ENCODE peak calls at places on chromosomes 4 and X, in seven cellular contexts. I, W, K, J, A, S and T are unnamed samples.
A peak's percentile ranks its signal among the peaks of the same experiment; 100 is the strongest.

GRCh38 chrX:107537815-107538214 is 88.4 kb downstream of the FRMPD3 start:
- DNase-seq in K (peak; percentile 24), A (peak; percentile 20), S (no peak), J (peak; percentile 29), W (peak; percentile 66), I (no peak), T (peak; percentile 49)

GRCh38 chrX:29728639-29729038 is 486.7 kb upstream of the MAGEB2 start:
- DNase-seq in W (no peak), I (no peak), A (no peak), K (no peak), J (no peak), S (no peak), T (no peak)

GRCh38 chr4:48093949-48094550 is 40.0 kb downstream of the TXK start:
- DNase-seq in I (no peak), J (peak; percentile 87), W (peak; percentile 19), K (no peak), A (no peak), S (no peak), T (no peak)

GRCh38 chr4:20288846-20289512 is 37.3 kb downstream of the SLIT2 start:
- DNase-seq in I (no peak), A (no peak), J (peak; percentile 42), S (no peak), W (no peak), K (no peak), T (no peak)

GRCh38 chr4:40121515-40121914 is 64.9 kb downstream of the N4BP2 start:
- DNase-seq in S (no peak), J (peak; percentile 93), W (peak; percentile 43), K (no peak), A (no peak), I (no peak), T (peak; percentile 9)

GRCh38 chrX:17564689-17565409 is 172.4 kb upstream of the SCML1 start:
- DNase-seq in I (no peak), J (no peak), K (no peak), W (no peak), A (no peak), S (peak; percentile 65), T (no peak)

GRCh38 chr4:24778427-24779225 is 16.7 kb upstream of the SOD3 start:
- DNase-seq in I (no peak), W (no peak), S (peak; percentile 81), J (no peak), A (no peak), K (no peak), T (no peak)

GRCh38 chrX:77742788-77743476 is 43.1 kb downstream of the ATRX start:
- DNase-seq in I (no peak), A (no peak), K (no peak), S (no peak), J (peak; percentile 3), W (no peak), T (no peak)

GRCh38 chr4:84894621-84895020 is 71.9 kb downstream of the WDFY3 start:
- DNase-seq in W (no peak), J (no peak), I (no peak), K (no peak), S (no peak), A (no peak), T (no peak)

GRCh38 chr4:82599336-82599735 is 37.5 kb upstream of the TMEM150C start:
- DNase-seq in I (no peak), W (peak; percentile 13), J (no peak), S (no peak), K (no peak), A (no peak), T (no peak)

GRCh38 chr4:88897180-88897579 is 159.8 kb downstream of the FAM13A start:
- DNase-seq in K (no peak), I (no peak), A (no peak), J (no peak), S (no peak), W (no peak), T (no peak)

GRCh38 chr4:81454953-81455352 is 16.8 kb downstream of the RASGEF1B start:
- DNase-seq in I (no peak), J (no peak), S (no peak), W (no peak), K (no peak), A (no peak), T (no peak)

GRCh38 chrX:12681047-12681446 is 110.2 kb upstream of the PRPS2 start:
- DNase-seq in A (no peak), J (no peak), K (no peak), I (no peak), S (no peak), W (no peak), T (no peak)

GRCh38 chrX:17930850-17931249 is 69.8 kb upstream of the RAI2 start:
- DNase-seq in J (no peak), K (no peak), S (no peak), W (peak; percentile 3), A (no peak), I (no peak), T (no peak)

GRCh38 chrX:73581002-73581628 is 18.1 kb downstream of the CHIC1 start:
- DNase-seq in A (no peak), I (no peak), S (no peak), K (no peak), W (no peak), J (peak; percentile 12), T (no peak)

GRCh38 chrX:150506486-150506885 is 61.9 kb upstream of the MTM1 start:
- DNase-seq in I (no peak), J (peak; percentile 2), W (no peak), S (no peak), K (no peak), A (no peak), T (no peak)

GRCh38 chr4:145830699-145831098 is 107.9 kb downstream of the ZNF827 start:
- DNase-seq in W (no peak), K (no peak), A (peak; percentile 19), I (no peak), J (no peak), S (no peak), T (no peak)
- H3K9me3 ChIP-seq in W (no peaks in the 10 kb centered on the region), K (no peaks in the 10 kb centered on the region), A (no peaks in the 10 kb centered on the region), I (no peaks in the 10 kb centered on the region), J (no peaks in the 10 kb centered on the region), S (no peaks in the 10 kb centered on the region), T (no peaks in the 10 kb centered on the region)

DNA sequence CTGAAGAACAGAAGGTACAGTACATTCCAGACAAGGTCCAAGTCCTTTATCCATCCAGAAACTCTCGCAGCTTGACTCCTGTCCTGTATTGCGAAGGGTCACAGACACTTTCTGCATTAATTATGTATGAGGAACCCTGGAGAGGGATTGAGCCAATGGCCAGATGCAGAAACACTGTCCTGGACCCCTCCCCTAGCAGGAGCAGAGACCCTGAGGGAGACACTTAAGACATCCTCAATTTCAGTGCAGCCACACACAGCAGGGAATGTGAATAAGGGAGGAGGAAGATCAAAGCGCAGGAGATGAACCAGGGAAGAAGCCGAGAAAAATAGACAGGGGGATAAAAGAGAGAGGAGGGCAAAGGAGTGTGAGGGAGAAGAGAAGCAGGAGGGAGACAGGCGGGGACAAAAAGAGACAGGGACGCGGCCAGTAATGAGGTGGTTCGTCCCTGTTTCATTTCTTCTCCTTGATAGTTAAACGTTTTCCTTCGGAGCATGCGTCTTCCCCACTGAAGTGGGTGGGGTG is 356.5 kb upstream of the NOCT start:
- DNase-seq in K (no peak), I (no peak), A (no peak), S (no peak), J (no peak), W (no peak), T (no peak)
- H3K27ac ChIP-seq in K (no peak overlapping the region), I (no peak overlapping the region), A (no peak overlapping the region), S (no peak overlapping the region), J (no peak overlapping the region), W (no peak overlapping the region), T (no peak overlapping the region)

DNA sequence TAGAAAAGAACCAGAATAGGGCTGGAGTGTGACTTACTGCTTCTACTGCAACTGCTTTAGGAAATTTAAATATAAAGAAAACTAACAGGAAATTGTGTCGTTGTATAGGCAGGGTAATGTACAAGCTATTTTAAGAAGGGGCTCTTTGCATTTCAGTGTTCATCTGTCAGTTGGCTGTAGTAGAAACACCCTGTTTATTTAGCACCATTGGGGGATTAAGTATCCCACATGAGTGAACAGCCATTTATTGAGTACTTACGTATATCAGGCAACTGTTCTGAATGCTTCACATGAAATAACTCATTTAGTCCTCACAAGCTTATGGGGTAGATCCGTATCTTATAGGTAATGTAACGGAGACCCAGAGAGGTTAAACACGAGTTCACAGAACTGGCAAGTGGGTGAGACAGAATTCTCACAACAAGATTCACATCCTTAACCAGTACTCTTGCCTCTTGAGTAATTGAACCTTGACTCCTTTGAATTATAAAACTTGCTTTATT is 23.9 kb downstream of the STIM2 start:
- DNase-seq in A (no peak), W (no peak), K (peak; percentile 11), J (no peak), I (no peak), S (no peak), T (no peak)
- H3K4me1 ChIP-seq in A (peaks cover 34% of the 10 kb centered on the region), W (no peaks in the 10 kb centered on the region), K (peaks cover 56% of the 10 kb centered on the region), J (no peaks in the 10 kb centered on the region), I (peaks cover 68% of the 10 kb centered on the region), S (peaks cover 10% of the 10 kb centered on the region), T (no peaks in the 10 kb centered on the region)

GRCh38 chr4:172740434-172740833 is 428.2 kb upstream of the GALNT7 start:
- DNase-seq in K (no peak), A (peak; percentile 81), J (no peak), W (no peak), S (no peak), I (no peak), T (no peak)

GRCh38 chr4:172736046-172736445 is 432.6 kb upstream of the GALNT7 start:
- DNase-seq in W (no peak), A (no peak), K (no peak), J (no peak), I (no peak), S (no peak), T (no peak)

GRCh38 chr4:172734555-172734954 is 434.1 kb upstream of the GALNT7 start:
- DNase-seq in I (no peak), K (no peak), W (no peak), S (no peak), A (no peak), J (no peak), T (no peak)
- H3K9me3 ChIP-seq in I (no peaks in the 10 kb centered on the region), K (peaks cover 10% of the 10 kb centered on the region), W (peaks cover 30% of the 10 kb centered on the region), S (no peaks in the 10 kb centered on the region), A (no peaks in the 10 kb centered on the region), J (peaks cover 3% of the 10 kb centered on the region), T (no peaks in the 10 kb centered on the region)

DNA sequence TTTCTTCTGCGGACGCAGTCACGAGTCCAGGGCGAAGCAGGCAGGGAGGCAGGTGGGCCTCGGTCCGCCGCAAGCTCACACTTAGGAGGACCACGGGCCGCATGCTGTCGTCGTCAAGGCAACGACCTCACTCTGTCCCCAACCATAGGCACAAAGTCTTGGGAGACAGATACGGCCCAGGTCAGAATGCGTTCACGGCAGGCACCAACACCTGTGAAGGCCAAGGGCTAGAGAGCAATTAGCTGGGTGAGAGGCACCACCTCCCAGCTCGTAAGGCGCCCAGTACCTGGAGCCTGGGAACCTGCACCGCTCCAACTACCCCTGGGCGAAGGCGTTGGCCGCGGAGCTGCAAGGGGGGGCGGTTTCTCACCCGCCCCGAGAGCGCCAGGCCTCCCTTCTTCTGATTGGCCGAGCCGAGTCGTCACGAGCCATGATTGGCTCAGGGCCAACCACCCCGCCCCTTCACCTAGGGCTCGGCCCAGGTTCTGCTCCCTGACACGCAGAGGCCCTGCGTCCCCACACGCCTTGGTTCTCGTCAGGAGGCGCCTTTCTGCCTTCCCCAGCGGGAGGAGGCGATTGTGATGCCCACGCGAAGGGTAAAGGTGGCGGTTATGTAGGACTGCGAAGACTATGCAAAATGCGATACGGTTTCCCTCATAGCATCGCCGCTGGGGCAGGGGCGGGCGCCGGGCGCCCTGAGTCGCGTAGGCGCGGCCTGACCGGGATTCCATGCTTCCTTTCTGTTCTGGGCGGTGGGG is at the start of gene CDKL2:
- DNase-seq in J (peak; percentile 71), W (peak; percentile 89), K (no peak), S (peak; percentile 93), A (peak; percentile 83), I (peak; percentile 95), T (peak; percentile 60)
- H3K27ac ChIP-seq in J (no peak within 1 kb of the TSS), W (peak within 1 kb of the TSS; percentile 69), K (no peak within 1 kb of the TSS), S (peak within 1 kb of the TSS; percentile 59), A (no peak within 1 kb of the TSS), I (peak within 1 kb of the TSS; percentile 7), T (no peak within 1 kb of the TSS)